ENCODE peak calls at places on chromosomes 5 and 9, in seven cellular contexts. U is T-cell, Y is left lung, N is gastroesophageal sphincter, E is body of pancreas, V is lung, M is pancreas. K is an unnamed sample.

GRCh38 chr5:115415143-115415491 is 118.7 kb upstream of the CCDC112 start:
- ATAC-seq in U (no peak), Y (peak), N (no peak), E (no peak), V (peak), M (no peak), K (peak)

GRCh38 chr9:120904999-120905793 is 21.4 kb downstream of the TRAF1 start:
- ATAC-seq in U (peak), Y (no peak), N (no peak), E (no peak), V (no peak), M (no peak), K (peak)

GRCh38 chr9:123562844-123563346 is 206.9 kb downstream of the CRB2 start:
- ATAC-seq in U (no peak), Y (peak), N (peak), E (peak), V (peak), M (no peak), K (peak)

GRCh38 chr5:56608216-56608925 is 207.0 kb upstream of the MAP3K1 start:
- ATAC-seq in U (no peak), Y (peak), N (no peak), E (no peak), V (no peak), M (no peak), K (no peak)

GRCh38 chr9:127887792-127888191 is 10.3 kb upstream of the AK1 start:
- ATAC-seq in U (no peak), Y (no peak), N (no peak), E (no peak), V (no peak), M (no peak), K (no peak)

GRCh38 chr5:902129-902916 is 9.6 kb downstream of the TRIP13 start:
- ATAC-seq in U (no peak), Y (peak), N (no peak), E (no peak), V (no peak), M (no peak), K (no peak)

GRCh38 chr5:35345222-35345621 is 114.9 kb upstream of the PRLR start:
- ATAC-seq in U (no peak), Y (no peak), N (no peak), E (no peak), V (no peak), M (no peak), K (no peak)

GRCh38 chr5:34486160-34486765 is 169.9 kb upstream of the RAI14 start:
- ATAC-seq in U (no peak), Y (peak), N (peak), E (peak), V (peak), M (peak), K (peak)

GRCh38 chr9:86908261-86908660 is 39.0 kb downstream of the GAS1 start:
- ATAC-seq in U (no peak), Y (no peak), N (no peak), E (no peak), V (no peak), M (no peak), K (no peak)

GRCh38 chr5:149038336-149039075 is 24.4 kb downstream of the SH3TC2 start:
- ATAC-seq in U (no peak), Y (no peak), N (no peak), E (no peak), V (no peak), M (no peak), K (no peak)

GRCh38 chr5:166576323-166576722 is 1715.1 kb upstream of the WWC1 start:
- ATAC-seq in U (no peak), Y (no peak), N (no peak), E (no peak), V (no peak), M (no peak), K (no peak)

GRCh38 chr9:99296375-99296951 is 74.4 kb downstream of the SEC61B start:
- ATAC-seq in U (peak), Y (peak), N (peak), E (peak), V (no peak), M (no peak), K (no peak)

GRCh38 chr5:80860934-80861613 is 99.1 kb upstream of the RASGRF2 start:
- ATAC-seq in U (no peak), Y (no peak), N (no peak), E (no peak), V (no peak), M (no peak), K (no peak)

GRCh38 chr5:33832904-33833575 is 58.8 kb downstream of the ADAMTS12 start:
- ATAC-seq in U (no peak), Y (no peak), N (no peak), E (no peak), V (no peak), M (no peak), K (no peak)

GRCh38 chr9:109101202-109101595 is 18.5 kb downstream of the TMEM245 start:
- ATAC-seq in U (peak), Y (no peak), N (no peak), E (no peak), V (no peak), M (no peak), K (peak)

K was measured in activated T-helper 17 cell treated with anti-CD3 and anti-CD28 coated beads, Interleukin-2, amount 50 U/mL, for 72 hours.